ENCODE peak calls at places on chromosomes 3 and 15, in five cellular contexts. N, Y, P, F and L are unnamed samples.

GRCh38 chr3:125072310-125072709 is 16.5 kb upstream of the HEG1 start:
- DNase-seq in N (no peak), Y (peak), F (no peak), P (peak), L (no peak)

GRCh38 chr15:98881526-98882517 is 125.8 kb downstream of the PGPEP1L start:
- DNase-seq in P (peak), Y (peak), F (no peak), N (peak), L (no peak)

GRCh38 chr3:128435058-128435457 is 31.6 kb downstream of the DNAJB8 start:
- DNase-seq in N (no peak), P (peak), F (no peak), Y (no peak), L (no peak)

GRCh38 chr3:69181592-69182211 is 59.3 kb upstream of the LMOD3 start:
- DNase-seq in N (no peak), Y (peak), P (peak), F (no peak), L (no peak)

GRCh38 chr3:194489736-194490612 is 3.2 kb upstream of the ATP13A3 start:
- DNase-seq in Y (peak), P (peak), N (no peak), F (no peak), L (no peak)

GRCh38 chr3:123406598-123406997 is 42.3 kb downstream of the ADCY5 start:
- DNase-seq in P (no peak), Y (no peak), N (no peak), F (no peak), L (no peak)

GRCh38 chr3:133394561-133395311 is 5.1 kb upstream of the BFSP2 start:
- DNase-seq in F (no peak), P (peak), Y (no peak), N (no peak), L (no peak)

GRCh38 chr15:59515190-59515589 is 77.2 kb downstream of the FAM81A start:
- DNase-seq in N (no peak), P (no peak), Y (no peak), F (no peak), L (no peak)

GRCh38 chr15:60585743-60586708 is 107.1 kb upstream of the ICE2 start:
- DNase-seq in P (peak), Y (peak), F (no peak), N (peak), L (no peak)

GRCh38 chr15:70092462-70092850 is 5.3 kb downstream of the TLE3 start:
- DNase-seq in P (no peak), F (no peak), N (no peak), Y (no peak), L (no peak)

GRCh38 chr15:52191207-52191606 is at the start of gene GNB5:
- DNase-seq in N (no peak), Y (no peak), P (no peak), F (no peak), L (no peak)

GRCh38 chr15:99212401-99212800 is 37.0 kb downstream of the TTC23 start:
- DNase-seq in N (no peak), Y (peak), F (no peak), P (peak), L (no peak)

GRCh38 chr15:22907161-22907950 is 68.9 kb downstream of the NIPA2 start:
- DNase-seq in Y (no peak), P (no peak), N (no peak), F (no peak), L (no peak)

GRCh38 chr15:91982401-91982800 is 128.9 kb downstream of the SLCO3A1 start:
- DNase-seq in F (no peak), P (peak), N (no peak), Y (peak), L (no peak)

GRCh38 chr15:72983812-72984211 is 68.5 kb upstream of the NEO1 start:
- DNase-seq in F (no peak), Y (no peak), N (no peak), P (no peak), L (no peak)

GRCh38 chr3:124263168-124263567 is 271.2 kb upstream of the ROPN1 start:
- DNase-seq in N (no peak), F (no peak), P (peak), Y (peak), L (no peak)

GRCh38 chr3:157170861-157171260 is 10.9 kb upstream of the CCNL1 start:
- DNase-seq in N (no peak), F (no peak), Y (no peak), P (no peak), L (no peak)

GRCh38 chr15:40739042-40739441 is 16.0 kb downstream of the RMDN3 start:
- DNase-seq in P (no peak), N (no peak), F (no peak), Y (no peak), L (no peak)

GRCh38 chr15:75891895-75892294 is 11.8 kb upstream of the FBXO22 start:
- DNase-seq in Y (peak), P (peak), F (no peak), N (no peak), L (no peak)

GRCh38 chr3:134751831-134752230 is 43.2 kb upstream of the EPHB1 start:
- DNase-seq in F (no peak), Y (peak), N (no peak), P (peak), L (no peak)

GRCh38 chr3:64223809-64224570 is 1.3 kb downstream of the PRICKLE2 start:
- DNase-seq in P (peak), Y (peak), F (no peak), N (no peak), L (no peak)

GRCh38 chr3:97821413-97821809 is 400 bp upstream of the CRYBG3 start:
- DNase-seq in N (no peak), P (no peak), F (peak), Y (no peak), L (peak)

GRCh38 chr3:105398407-105398806 is 31.7 kb downstream of the ALCAM start:
- DNase-seq in F (no peak), N (no peak), P (peak), Y (no peak), L (no peak)

GRCh38 chr15:49242820-49243219 is 72.8 kb downstream of the GALK2 start:
- DNase-seq in Y (peak), P (peak), F (no peak), N (no peak), L (no peak)

GRCh38 chr3:179450901-179451334 is 352 bp downstream of the GNB4 start:
- DNase-seq in F (no peak), P (peak), Y (peak), N (no peak), L (peak)

GRCh38 chr15:27935328-27935727 is 163.8 kb downstream of the OCA2 start:
- DNase-seq in Y (no peak), F (no peak), N (no peak), P (no peak), L (no peak)

GRCh38 chr3:124714218-124714853 is 15.9 kb upstream of the UMPS start:
- DNase-seq in F (no peak), P (no peak), N (no peak), Y (peak), L (no peak)

GRCh38 chr15:47620960-47621681 is 96.2 kb upstream of the SEMA6D start:
- DNase-seq in N (no peak), Y (no peak), F (no peak), P (peak), L (no peak)